ENCODE peak calls at places on chromosomes 12 and 14, in five cellular contexts. One of them, this sample, is unnamed.

GRCh38 chr12:4449862-4450222 is 4.2 kb upstream of the FGF6 start:
- DNase-seq in breast epithelium: no peak
- DNase-seq in fibroblast of lung: no peak
- DNase-seq in BJ: no peak
- DNase-seq in DND-41: peak; percentile 26
- DNase-seq in this sample: no peak

GRCh38 chr12:109115404-109115757 is 1.0 kb upstream of the ACACB start:
- DNase-seq in fibroblast of lung: no peak
- DNase-seq in BJ: no peak
- DNase-seq in DND-41: no peak
- DNase-seq in breast epithelium: no peak
- DNase-seq in this sample: no peak

GRCh38 chr12:67352682-67353081 is 83.5 kb downstream of the CAND1 start:
- DNase-seq in DND-41: no peak
- DNase-seq in BJ: no peak
- DNase-seq in fibroblast of lung: no peak
- DNase-seq in breast epithelium: no peak
- DNase-seq in this sample: no peak

GRCh38 chr12:57208946-57209282 is 7.7 kb upstream of the NXPH4 start:
- DNase-seq in BJ: no peak
- DNase-seq in breast epithelium: no peak
- DNase-seq in fibroblast of lung: no peak
- DNase-seq in DND-41: no peak
- DNase-seq in this sample: no peak

GRCh38 chr14:95529242-95529641 is 5.6 kb upstream of the GLRX5 start:
- DNase-seq in DND-41: no peak
- DNase-seq in BJ: no peak
- DNase-seq in breast epithelium: no peak
- DNase-seq in fibroblast of lung: no peak
- DNase-seq in this sample: no peak

GRCh38 chr12:56933826-56934625 is at the start of gene SDR9C7:
- DNase-seq in breast epithelium: no peak
- DNase-seq in DND-41: no peak
- DNase-seq in fibroblast of lung: no peak
- DNase-seq in BJ: no peak
- DNase-seq in this sample: no peak

GRCh38 chr12:47811070-47811391 is 8.7 kb downstream of the HDAC7 start:
- DNase-seq in BJ: no peak
- DNase-seq in breast epithelium: no peak
- DNase-seq in fibroblast of lung: no peak
- DNase-seq in DND-41: no peak
- DNase-seq in this sample: no peak

GRCh38 chr14:56172571-56172971 is 54.4 kb downstream of the PELI2 start:
- DNase-seq in BJ: no peak
- DNase-seq in breast epithelium: no peak
- DNase-seq in DND-41: no peak
- DNase-seq in fibroblast of lung: peak; percentile 91
- DNase-seq in this sample: peak; percentile 74

GRCh38 chr14:74511966-74512365 is 18.4 kb downstream of the ISCA2 start:
- DNase-seq in BJ: no peak
- DNase-seq in DND-41: no peak
- DNase-seq in fibroblast of lung: no peak
- DNase-seq in breast epithelium: no peak
- DNase-seq in this sample: no peak

GRCh38 chr14:74515891-74516412 is 22.4 kb downstream of the ISCA2 start:
- DNase-seq in DND-41: no peak
- DNase-seq in fibroblast of lung: no peak
- DNase-seq in BJ: no peak
- DNase-seq in breast epithelium: no peak
- DNase-seq in this sample: no peak

GRCh38 chr14:74512431-74512830 is 18.9 kb downstream of the ISCA2 start:
- DNase-seq in DND-41: no peak
- DNase-seq in breast epithelium: no peak
- DNase-seq in fibroblast of lung: no peak
- DNase-seq in BJ: no peak
- DNase-seq in this sample: no peak

GRCh38 chr14:74516451-74517155 is 23.0 kb downstream of the ISCA2 start:
- DNase-seq in breast epithelium: no peak
- DNase-seq in fibroblast of lung: peak; percentile 53
- DNase-seq in BJ: no peak
- DNase-seq in DND-41: no peak
- DNase-seq in this sample: no peak

GRCh38 chr14:74514471-74514932 is 20.9 kb downstream of the ISCA2 start:
- DNase-seq in BJ: no peak
- DNase-seq in breast epithelium: no peak
- DNase-seq in DND-41: peak; percentile 63
- DNase-seq in fibroblast of lung: peak; percentile 95
- DNase-seq in this sample: peak; percentile 47
- H3K4me3 ChIP-seq in BJ: no peak overlapping the region
- H3K4me3 ChIP-seq in breast epithelium: peak overlapping the region; percentile 14
- H3K4me3 ChIP-seq in DND-41: no peak overlapping the region
- H3K4me3 ChIP-seq in fibroblast of lung: no peak overlapping the region
- H3K4me3 ChIP-seq in this sample: no peak overlapping the region

DNA sequence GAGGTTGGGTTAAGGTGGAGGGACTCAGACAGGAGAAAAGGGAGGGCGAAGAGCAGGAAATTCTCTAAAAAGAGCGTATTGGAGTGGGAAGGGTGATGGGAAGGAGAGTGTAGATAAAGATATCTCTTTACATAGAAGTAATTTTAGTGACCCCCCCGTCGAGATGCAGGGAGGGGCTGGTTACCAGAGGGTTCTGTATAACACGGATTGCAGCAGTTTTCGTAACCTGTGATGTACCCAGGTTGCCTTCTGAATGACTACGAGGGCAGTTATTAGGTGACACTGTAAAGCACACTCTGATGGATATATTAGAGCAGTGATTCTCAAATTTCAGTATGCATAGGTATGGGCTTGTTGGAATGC is 443 bp downstream of the DNAL1 start:
- DNase-seq in fibroblast of lung: no peak
- DNase-seq in BJ: no peak
- DNase-seq in DND-41: no peak
- DNase-seq in breast epithelium: no peak
- DNase-seq in this sample: no peak
- TF ChIP-seq CTCF in fibroblast of lung: no peak
- TF ChIP-seq CTCF in BJ: no peak
- TF ChIP-seq CTCF in DND-41: no peak
- TF ChIP-seq CTCF in breast epithelium: no peak
- TF ChIP-seq CTCF in this sample: no peak

GRCh38 chr14:94471045-94471444 is 5.0 kb downstream of the SERPINA9 start:
- DNase-seq in DND-41: no peak
- DNase-seq in fibroblast of lung: no peak
- DNase-seq in BJ: no peak
- DNase-seq in breast epithelium: no peak
- DNase-seq in this sample: no peak
- H3K4me3 ChIP-seq in DND-41: no peak overlapping the region
- H3K4me3 ChIP-seq in fibroblast of lung: no peak overlapping the region
- H3K4me3 ChIP-seq in BJ: no peak overlapping the region
- H3K4me3 ChIP-seq in breast epithelium: no peak overlapping the region
- H3K4me3 ChIP-seq in this sample: no peak overlapping the region

DNA sequence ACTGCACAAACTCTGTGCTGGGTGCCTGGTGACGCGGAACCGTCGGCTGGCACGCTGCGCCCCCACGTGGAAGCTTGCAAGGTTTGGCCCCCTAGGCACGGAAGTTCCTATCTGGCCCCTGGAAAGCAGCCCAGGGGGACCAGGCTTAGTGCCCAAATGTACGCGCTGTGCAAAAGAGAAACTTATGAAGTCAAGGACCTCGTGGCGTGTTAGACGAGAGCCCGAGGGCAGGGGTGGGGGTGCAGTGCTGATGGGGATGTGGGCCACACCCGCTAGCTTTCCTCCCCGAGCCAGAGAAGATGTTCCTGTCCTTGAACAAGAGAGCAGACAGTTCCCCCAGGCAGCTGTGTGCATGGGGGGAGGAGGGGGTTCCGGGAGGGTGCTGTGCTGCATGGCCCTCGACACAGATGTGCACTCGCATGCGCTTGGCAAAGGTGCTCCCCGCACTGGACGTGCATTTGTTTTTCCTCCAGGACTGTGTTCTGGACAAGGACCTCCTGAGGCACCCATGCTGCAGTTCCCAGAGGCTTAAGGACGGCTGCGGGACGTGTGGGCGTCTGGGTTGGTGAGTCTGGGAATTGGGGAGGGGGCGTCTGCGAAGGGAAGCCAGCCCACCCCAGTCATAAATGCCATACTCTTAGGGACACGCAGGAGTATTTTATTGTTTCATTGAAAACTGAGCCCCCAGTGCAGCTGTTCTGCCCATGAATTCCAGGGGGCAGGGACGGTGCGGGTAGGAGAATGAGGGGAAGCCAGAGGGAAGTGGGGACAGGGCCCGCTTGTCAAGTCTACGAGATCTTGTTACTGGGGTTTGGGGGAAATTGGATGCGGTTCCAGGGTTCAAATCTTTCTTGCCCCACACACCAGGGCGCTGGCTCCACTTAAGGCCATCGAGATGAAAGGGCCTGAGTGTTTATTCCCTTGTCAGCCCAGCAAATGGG is 80.0 kb downstream of the NTF3 start:
- DNase-seq in fibroblast of lung: peak; percentile 12
- DNase-seq in breast epithelium: no peak
- DNase-seq in BJ: no peak
- DNase-seq in DND-41: peak; percentile 12
- DNase-seq in this sample: no peak
- TF ChIP-seq CTCF in fibroblast of lung: peak; percentile 45
- TF ChIP-seq CTCF in breast epithelium: no peak
- TF ChIP-seq CTCF in BJ: peak; percentile 84
- TF ChIP-seq CTCF in DND-41: peak; percentile 58
- TF ChIP-seq CTCF in this sample: peak; percentile 39

GRCh38 chr14:99576761-99577705 is 27.0 kb downstream of the CCDC85C start:
- DNase-seq in DND-41: no peak
- DNase-seq in breast epithelium: no peak
- DNase-seq in fibroblast of lung: peak; percentile 58
- DNase-seq in BJ: no peak
- DNase-seq in this sample: no peak

GRCh38 chr14:99579903-99580570 is 24.0 kb downstream of the CCDC85C start:
- DNase-seq in DND-41: no peak
- DNase-seq in BJ: peak; percentile 31
- DNase-seq in fibroblast of lung: peak; percentile 97
- DNase-seq in breast epithelium: no peak
- DNase-seq in this sample: peak; percentile 86

GRCh38 chr14:99576304-99576703 is 27.7 kb downstream of the CCDC85C start:
- DNase-seq in DND-41: no peak
- DNase-seq in BJ: no peak
- DNase-seq in breast epithelium: no peak
- DNase-seq in fibroblast of lung: no peak
- DNase-seq in this sample: no peak

GRCh38 chr14:99579077-99579836 is 24.8 kb downstream of the CCDC85C start:
- DNase-seq in DND-41: no peak
- DNase-seq in breast epithelium: peak; percentile 92
- DNase-seq in BJ: no peak
- DNase-seq in fibroblast of lung: no peak
- DNase-seq in this sample: no peak

GRCh38 chr14:99578541-99579044 is 25.4 kb downstream of the CCDC85C start:
- DNase-seq in breast epithelium: no peak
- DNase-seq in BJ: no peak
- DNase-seq in DND-41: no peak
- DNase-seq in fibroblast of lung: no peak
- DNase-seq in this sample: no peak
- H3K4me3 ChIP-seq in breast epithelium: no peak overlapping the region
- H3K4me3 ChIP-seq in BJ: no peak overlapping the region
- H3K4me3 ChIP-seq in DND-41: no peak overlapping the region
- H3K4me3 ChIP-seq in fibroblast of lung: no peak overlapping the region
- H3K4me3 ChIP-seq in this sample: no peak overlapping the region

DNA sequence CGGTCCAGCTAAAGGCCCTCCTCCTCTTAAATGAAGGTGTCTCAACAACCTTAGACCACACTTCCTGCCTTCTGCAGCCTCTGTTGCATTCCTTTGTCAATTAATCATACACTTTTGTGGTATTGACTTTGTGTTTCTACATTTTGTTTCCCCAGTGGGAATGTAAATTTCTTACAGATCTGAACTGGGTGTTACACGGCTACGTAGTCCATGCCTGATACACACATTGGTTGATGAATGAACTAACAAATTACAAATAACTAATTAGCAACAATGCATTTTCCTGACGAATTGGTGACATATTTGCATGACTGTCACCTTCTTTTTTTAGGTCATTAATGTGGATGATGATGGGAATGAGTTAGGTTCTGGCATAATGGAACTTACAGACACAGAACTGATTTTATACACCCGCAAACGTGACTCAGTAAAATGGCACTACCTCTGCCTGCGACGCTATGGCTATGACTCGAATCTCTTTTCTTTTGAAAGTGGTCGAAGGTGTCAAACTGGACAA is 15.2 kb upstream of the CCT2 start:
- DNase-seq in breast epithelium: no peak
- DNase-seq in DND-41: no peak
- DNase-seq in fibroblast of lung: peak; percentile 96
- DNase-seq in BJ: peak; percentile 55
- DNase-seq in this sample: no peak
- TF ChIP-seq CTCF in breast epithelium: no peak
- TF ChIP-seq CTCF in DND-41: no peak
- TF ChIP-seq CTCF in fibroblast of lung: no peak
- TF ChIP-seq CTCF in BJ: no peak
- TF ChIP-seq CTCF in this sample: no peak

GRCh38 chr12:43289412-43289811 is 262.6 kb downstream of the ADAMTS20 start:
- DNase-seq in breast epithelium: no peak
- DNase-seq in BJ: no peak
- DNase-seq in DND-41: no peak
- DNase-seq in fibroblast of lung: peak; percentile 77
- DNase-seq in this sample: no peak
- H3K4me3 ChIP-seq in breast epithelium: peak overlapping the region; percentile 3
- H3K4me3 ChIP-seq in BJ: no peak overlapping the region
- H3K4me3 ChIP-seq in DND-41: no peak overlapping the region
- H3K4me3 ChIP-seq in fibroblast of lung: no peak overlapping the region
- H3K4me3 ChIP-seq in this sample: no peak overlapping the region

GRCh38 chr14:61567838-61568571 is 127.3 kb upstream of the HIF1A start:
- DNase-seq in BJ: no peak
- DNase-seq in DND-41: peak; percentile 59
- DNase-seq in fibroblast of lung: no peak
- DNase-seq in breast epithelium: no peak
- DNase-seq in this sample: no peak
- TF ChIP-seq CTCF in BJ: no peak
- TF ChIP-seq CTCF in DND-41: no peak
- TF ChIP-seq CTCF in fibroblast of lung: no peak
- TF ChIP-seq CTCF in breast epithelium: no peak
- TF ChIP-seq CTCF in this sample: peak; percentile 33

This sample was measured in kidney epithelial cell.